ENCODE peak calls at places on chromosomes 13 and 19, in seven cellular contexts. S is ovary, U is GM10248, H is body of pancreas, C is retinal pigment epithelial cell, J is BJ, W is Caco-2. M is an unnamed sample.

GRCh38 chr13:33107403-33107760 is 91.2 kb downstream of the KL start:
- DNase-seq in S (no peak), U (no peak), H (no peak), C (no peak), J (no peak), W (no peak), M (no peak)

GRCh38 chr13:43237616-43238015 is 214.2 kb downstream of the DNAJC15 start:
- DNase-seq in S (no peak), U (no peak), H (no peak), C (no peak), J (no peak), W (no peak), M (no peak)

GRCh38 chr19:15091918-15092753 is 10.1 kb downstream of the OR1I1 start:
- DNase-seq in S (no peak), U (peak; percentile 55), H (peak; percentile 85), C (no peak), J (no peak), W (peak; percentile 63), M (peak; percentile 63)

GRCh38 chr13:108858676-108859075 is 229.3 kb downstream of the MYO16 start:
- DNase-seq in S (no peak), U (no peak), H (no peak), C (no peak), J (no peak), W (no peak), M (no peak)

GRCh38 chr19:45149129-45149528 is 11.7 kb downstream of the NKPD1 start:
- DNase-seq in S (no peak), U (no peak), H (no peak), C (no peak), J (no peak), W (no peak), M (no peak)

GRCh38 chr19:57016076-57016475 is 103.7 kb upstream of the USP29 start:
- DNase-seq in S (no peak), U (no peak), H (no peak), C (no peak), J (no peak), W (no peak), M (no peak)

GRCh38 chr19:28466107-28467045 is 746.6 kb downstream of the UQCRFS1 start:
- DNase-seq in S (no peak), U (peak; percentile 58), H (peak; percentile 83), C (no peak), J (no peak), W (peak; percentile 72), M (peak; percentile 58)

GRCh38 chr19:16247353-16248182 is 49.9 kb downstream of the AP1M1 start:
- DNase-seq in S (peak; percentile 93), U (peak; percentile 90), H (peak; percentile 89), C (peak; percentile 17), J (no peak), W (peak; percentile 90), M (peak; percentile 92)

GRCh38 chr19:40588926-40589569 is 12.1 kb upstream of the LTBP4 start:
- DNase-seq in S (no peak), U (no peak), H (no peak), C (no peak), J (no peak), W (no peak), M (no peak)

GRCh38 chr13:80101040-80101439 is 239.9 kb downstream of the SPRY2 start:
- DNase-seq in S (no peak), U (no peak), H (no peak), C (no peak), J (no peak), W (no peak), M (no peak)

GRCh38 chr19:16417660-16418596 is 53.8 kb downstream of the EPS15L1 start:
- DNase-seq in S (peak; percentile 78), U (peak; percentile 89), H (peak; percentile 63), C (no peak), J (no peak), W (peak; percentile 77), M (peak; percentile 91)

GRCh38 chr19:28485300-28485699 is 727.7 kb downstream of the UQCRFS1 start:
- DNase-seq in S (no peak), U (no peak), H (peak; percentile 9), C (no peak), J (no peak), W (no peak), M (no peak)

GRCh38 chr13:76331948-76332712 is 554.1 kb downstream of the KCTD12 start:
- DNase-seq in S (no peak), U (no peak), H (no peak), C (peak; percentile 51), J (no peak), W (no peak), M (no peak)

GRCh38 chr19:55452381-55453325 is 8.8 kb downstream of the ISOC2 start:
- DNase-seq in S (peak; percentile 86), U (no peak), H (peak; percentile 50), C (no peak), J (peak; percentile 25), W (peak; percentile 73), M (no peak)
- TF ChIP-seq CTCF in S (peak; percentile 10), U (no peak), H (no peak), C (no peak), J (peak; percentile 27), W (no peak), M (no peak)

DNA sequence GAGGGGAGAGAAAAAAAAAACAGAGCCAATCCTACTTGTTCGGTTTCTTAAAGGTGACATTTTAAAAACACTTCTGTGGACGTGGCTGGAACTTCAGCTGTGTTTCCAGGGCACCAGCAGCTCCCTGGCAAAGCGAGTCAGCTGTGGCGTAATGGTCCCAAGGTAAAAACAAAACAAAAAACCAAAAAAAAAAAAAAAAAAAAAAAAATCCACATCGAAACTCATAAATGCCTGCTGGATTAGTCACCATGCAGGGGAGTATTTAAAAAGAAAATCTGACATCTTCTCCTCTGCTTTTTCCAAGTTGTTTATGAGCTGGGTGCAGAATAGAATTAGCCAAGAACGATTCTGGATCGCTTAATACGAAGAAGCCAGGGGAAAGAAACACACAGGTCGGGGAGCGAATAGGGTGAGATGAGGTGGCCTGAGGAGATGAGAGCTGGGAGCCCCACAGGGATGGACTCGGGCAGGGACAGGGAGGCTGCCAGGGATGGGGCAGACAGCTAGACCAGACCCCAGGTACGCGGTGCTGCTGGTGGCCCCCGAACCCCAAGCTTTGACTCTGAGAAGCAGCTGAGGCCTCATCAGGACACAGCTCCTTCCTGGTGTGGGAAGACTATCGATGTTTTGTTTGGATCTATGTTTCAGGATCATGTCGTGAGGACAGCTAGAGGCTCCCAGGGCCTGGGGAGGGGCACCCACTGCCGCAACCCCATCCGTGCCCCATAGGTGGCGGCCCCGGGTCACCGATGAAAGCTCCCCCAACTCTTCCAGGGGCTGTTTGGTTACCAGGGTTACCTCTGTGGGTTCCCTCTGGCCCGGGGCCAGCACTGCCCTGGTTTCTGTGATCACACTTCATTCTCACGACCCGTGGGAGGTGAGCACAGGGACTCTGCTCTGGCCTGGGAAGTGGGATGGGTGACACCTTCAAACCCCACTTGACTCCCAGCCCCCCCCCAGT is 3.1 kb upstream of the CTXN1 start:
- DNase-seq in S (peak; percentile 84), U (peak; percentile 75), H (peak; percentile 62), C (peak; percentile 35), J (peak; percentile 80), W (peak; percentile 81), M (peak; percentile 83)
- TF ChIP-seq CTCF in S (peak; percentile 36), U (peak; percentile 49), H (no peak), C (peak; percentile 56), J (peak; percentile 73), W (peak; percentile 59), M (peak; percentile 51)

DNA sequence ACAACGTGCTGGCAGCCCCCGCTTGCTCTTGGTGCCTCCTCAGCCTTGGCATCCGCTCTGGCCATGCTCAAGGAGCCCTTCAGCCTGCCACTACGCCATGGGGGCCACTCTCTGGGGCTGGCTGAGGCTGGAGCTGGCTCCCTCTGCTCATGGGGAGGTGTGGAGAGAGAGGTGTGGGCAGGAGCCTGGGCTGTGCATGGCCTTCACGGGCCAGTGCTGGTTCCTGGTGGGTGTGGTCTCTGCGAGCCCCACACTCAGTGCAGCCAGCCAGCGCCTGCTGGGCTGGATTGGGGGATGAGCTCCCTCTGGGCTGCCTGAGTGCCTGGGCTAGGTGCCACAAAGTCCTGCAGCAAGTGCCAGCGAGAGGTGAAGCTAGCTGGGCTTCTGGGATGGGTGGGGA is 1289.1 kb downstream of the OLFM4 start:
- DNase-seq in S (no peak), U (no peak), H (no peak), C (no peak), J (no peak), W (no peak), M (no peak)
- TF ChIP-seq CTCF in S (no peak), U (no peak), H (no peak), C (no peak), J (no peak), W (no peak), M (no peak)

GRCh38 chr13:72696590-72696989 is 30.8 kb downstream of the MZT1 start:
- DNase-seq in S (no peak), U (no peak), H (no peak), C (no peak), J (no peak), W (no peak), M (no peak)
- TF ChIP-seq CTCF in S (no peak), U (no peak), H (peak; percentile 21), C (peak; percentile 30), J (peak; percentile 16), W (no peak), M (no peak)

GRCh38 chr19:31674503-31675186 is 325.4 kb upstream of the TSHZ3 start:
- DNase-seq in S (no peak), U (no peak), H (no peak), C (no peak), J (no peak), W (no peak), M (no peak)

GRCh38 chr19:31675187-31675913 is 326.1 kb upstream of the TSHZ3 start:
- DNase-seq in S (no peak), U (no peak), H (no peak), C (no peak), J (no peak), W (no peak), M (no peak)

GRCh38 chr19:31678421-31678820 is 329.2 kb upstream of the TSHZ3 start:
- DNase-seq in S (no peak), U (no peak), H (no peak), C (no peak), J (no peak), W (no peak), M (no peak)

GRCh38 chr19:31670931-31671330 is 321.7 kb upstream of the TSHZ3 start:
- DNase-seq in S (no peak), U (no peak), H (no peak), C (no peak), J (no peak), W (no peak), M (no peak)

GRCh38 chr19:31676271-31677004 is 327.2 kb upstream of the TSHZ3 start:
- DNase-seq in S (no peak), U (no peak), H (no peak), C (no peak), J (no peak), W (peak; percentile 26), M (no peak)
- TF ChIP-seq CTCF in S (no peak), U (no peak), H (no peak), C (no peak), J (no peak), W (no peak), M (no peak)